ENCODE peak calls at places on chromosomes 13 and 19, in ten cellular contexts. K, U, W, G, D, F, Y, Q, O and X are unnamed samples.

GRCh38 chr19:11137542-11138384 is 17.8 kb downstream of the SPC24 start:
- DNase-seq in K (peak; percentile 33), U (peak; percentile 89), W (peak; percentile 80), G (peak; percentile 85), D (peak; percentile 75), F (peak; percentile 84), Y (peak; percentile 85), Q (peak; percentile 26), O (peak; percentile 47), X (peak; percentile 94)

GRCh38 chr13:66353664-66354063 is 876.5 kb downstream of the PCDH9 start:
- DNase-seq in K (no peak), U (no peak), W (no peak), G (no peak), D (no peak), F (no peak), Y (no peak), Q (no peak), O (no peak), X (no peak)

GRCh38 chr19:58395220-58395978 is at the start of gene RNF225:
- DNase-seq in K (no peak), U (peak; percentile 52), W (peak; percentile 66), G (no peak), D (no peak), F (no peak), Y (no peak), Q (no peak), O (no peak), X (no peak)

GRCh38 chr13:40113644-40114304 is 458.3 kb downstream of the COG6 start:
- DNase-seq in K (no peak), U (no peak), W (no peak), G (no peak), D (no peak), F (no peak), Y (no peak), Q (no peak), O (no peak), X (no peak)

GRCh38 chr19:35079826-35080225 is 35.8 kb upstream of the FXYD3 start:
- DNase-seq in K (no peak), U (no peak), W (no peak), G (no peak), D (no peak), F (no peak), Y (no peak), Q (no peak), O (no peak), X (no peak)

GRCh38 chr13:32446778-32447465 is 19.0 kb upstream of the N4BP2L1 start:
- DNase-seq in K (no peak), U (no peak), W (no peak), G (no peak), D (no peak), F (no peak), Y (no peak), Q (no peak), O (no peak), X (no peak)

GRCh38 chr19:55345818-55346724 is 6.4 kb downstream of the KMT5C start:
- DNase-seq in K (no peak), U (no peak), W (peak; percentile 82), G (no peak), D (no peak), F (peak; percentile 33), Y (peak; percentile 70), Q (no peak), O (no peak), X (peak; percentile 93)

GRCh38 chr13:97434417-97435296 is 688 bp downstream of the RAP2A start:
- DNase-seq in K (peak; percentile 19), U (peak; percentile 39), W (peak; percentile 46), G (peak; percentile 16), D (peak; percentile 17), F (peak; percentile 58), Y (no peak), Q (peak; percentile 72), O (no peak), X (peak; percentile 83)

GRCh38 chr19:50519006-50519575 is 5.4 kb upstream of the ASPDH start:
- DNase-seq in K (no peak), U (no peak), W (no peak), G (no peak), D (no peak), F (no peak), Y (no peak), Q (no peak), O (no peak), X (no peak)

GRCh38 chr19:5186293-5187050 is 154.1 kb downstream of the PTPRS start:
- DNase-seq in K (no peak), U (peak; percentile 10), W (no peak), G (no peak), D (no peak), F (no peak), Y (peak; percentile 41), Q (no peak), O (no peak), X (peak; percentile 82)

GRCh38 chr13:110106726-110107125 is 200.2 kb downstream of the COL4A1 start:
- DNase-seq in K (no peak), U (no peak), W (no peak), G (no peak), D (no peak), F (peak; percentile 64), Y (peak; percentile 33), Q (no peak), O (no peak), X (no peak)

GRCh38 chr13:113001251-113002140 is 32.5 kb downstream of the MCF2L start:
- DNase-seq in K (no peak), U (no peak), W (peak; percentile 52), G (no peak), D (no peak), F (peak; percentile 26), Y (no peak), Q (peak; percentile 94), O (peak; percentile 68), X (no peak)

GRCh38 chr19:38869836-38870607 is 8.1 kb downstream of the RINL start:
- DNase-seq in K (peak; percentile 92), U (no peak), W (peak; percentile 86), G (no peak), D (peak; percentile 78), F (peak; percentile 87), Y (no peak), Q (peak; percentile 83), O (peak; percentile 28), X (peak; percentile 91)

GRCh38 chr13:62556973-62557372 is 1141.3 kb upstream of the PCDH20 start:
- DNase-seq in K (no peak), U (peak; percentile 7), W (no peak), G (no peak), D (no peak), F (no peak), Y (no peak), Q (no peak), O (no peak), X (no peak)

GRCh38 chr13:95556981-95557380 is 4.5 kb downstream of the CLDN10 start:
- DNase-seq in K (no peak), U (no peak), W (no peak), G (no peak), D (no peak), F (no peak), Y (no peak), Q (no peak), O (no peak), X (no peak)

GRCh38 chr13:38180100-38180499 is 169.6 kb upstream of the UFM1 start:
- DNase-seq in K (no peak), U (peak; percentile 49), W (no peak), G (no peak), D (no peak), F (no peak), Y (no peak), Q (no peak), O (no peak), X (no peak)

GRCh38 chr13:44300895-44301638 is 72.6 kb upstream of the SERP2 start:
- DNase-seq in K (no peak), U (peak; percentile 88), W (no peak), G (peak; percentile 60), D (no peak), F (no peak), Y (no peak), Q (peak; percentile 83), O (no peak), X (no peak)

GRCh38 chr19:18662972-18663732 is 20.3 kb upstream of the CRTC1 start:
- DNase-seq in K (no peak), U (no peak), W (no peak), G (no peak), D (no peak), F (no peak), Y (no peak), Q (no peak), O (no peak), X (no peak)

GRCh38 chr19:27872370-27872769 is 1340.6 kb downstream of the UQCRFS1 start:
- DNase-seq in K (no peak), U (no peak), W (no peak), G (no peak), D (no peak), F (no peak), Y (no peak), Q (no peak), O (no peak), X (no peak)

GRCh38 chr13:106083620-106084350 is 451.7 kb downstream of the EFNB2 start:
- DNase-seq in K (no peak), U (peak; percentile 48), W (peak; percentile 63), G (peak; percentile 1), D (no peak), F (peak; percentile 63), Y (peak; percentile 21), Q (peak; percentile 9), O (no peak), X (no peak)

GRCh38 chr13:44779085-44779484 is 203.0 kb upstream of the TSC22D1 start:
- DNase-seq in K (no peak), U (no peak), W (no peak), G (no peak), D (no peak), F (no peak), Y (no peak), Q (no peak), O (no peak), X (no peak)

GRCh38 chr13:76637651-76638111 is 248.5 kb downstream of the KCTD12 start:
- DNase-seq in K (no peak), U (no peak), W (no peak), G (no peak), D (no peak), F (no peak), Y (peak; percentile 13), Q (no peak), O (no peak), X (no peak)

GRCh38 chr13:91347996-91348905 is 764 bp downstream of the MIR17HG start:
- DNase-seq in K (peak; percentile 57), U (no peak), W (peak; percentile 51), G (no peak), D (peak; percentile 20), F (peak; percentile 51), Y (no peak), Q (no peak), O (peak; percentile 51), X (peak; percentile 88)

GRCh38 chr13:105638446-105638845 is 897.0 kb downstream of the EFNB2 start:
- DNase-seq in K (no peak), U (peak; percentile 8), W (no peak), G (no peak), D (no peak), F (no peak), Y (no peak), Q (no peak), O (no peak), X (no peak)

GRCh38 chr19:33156354-33156753 is 24.4 kb downstream of the WDR88 start:
- DNase-seq in K (no peak), U (no peak), W (no peak), G (no peak), D (no peak), F (no peak), Y (peak; percentile 24), Q (no peak), O (no peak), X (no peak)

GRCh38 chr19:31285744-31286143 is 63.5 kb downstream of the TSHZ3 start:
- DNase-seq in K (no peak), U (peak; percentile 18), W (no peak), G (no peak), D (no peak), F (peak; percentile 32), Y (no peak), Q (no peak), O (no peak), X (no peak)

GRCh38 chr13:83819611-83820010 is 62.7 kb downstream of the SLITRK1 start:
- DNase-seq in K (no peak), U (no peak), W (no peak), G (no peak), D (no peak), F (no peak), Y (no peak), Q (no peak), O (no peak), X (no peak)